ENCODE peak calls at places on chromosomes 4 and X, in four cellular contexts. One of them, this sample, is unnamed.

GRCh38 chr4:181234951-181235350 is 1008.3 kb upstream of the TENM3 start:
- DNase-seq in A549: no peak
- DNase-seq in GM12878: no peak
- DNase-seq in HepG2: peak; percentile 4
- DNase-seq in this sample: no peak

GRCh38 chr4:179530953-179531352 is 2088.7 kb upstream of the AGA start:
- DNase-seq in GM12878: no peak
- DNase-seq in A549: no peak
- DNase-seq in HepG2: no peak
- DNase-seq in this sample: no peak

GRCh38 chr4:157096439-157096838 is 20.5 kb downstream of the GLRB start:
- DNase-seq in HepG2: no peak
- DNase-seq in GM12878: no peak
- DNase-seq in A549: no peak
- DNase-seq in this sample: no peak

GRCh38 chr4:186792994-186793393 is 69.3 kb upstream of the FAT1 start:
- DNase-seq in HepG2: no peak
- DNase-seq in A549: no peak
- DNase-seq in GM12878: no peak
- DNase-seq in this sample: no peak

GRCh38 chr4:22850055-22850454 is 157.3 kb downstream of the GBA3 start:
- DNase-seq in HepG2: no peak
- DNase-seq in GM12878: no peak
- DNase-seq in A549: no peak
- DNase-seq in this sample: no peak

GRCh38 chr4:26028793-26029511 is 114.9 kb downstream of the SMIM20 start:
- DNase-seq in A549: no peak
- DNase-seq in GM12878: no peak
- DNase-seq in HepG2: peak; percentile 27
- DNase-seq in this sample: peak; percentile 91

GRCh38 chr4:102399021-102399420 is 53.7 kb upstream of the SLC39A8 start:
- DNase-seq in GM12878: no peak
- DNase-seq in HepG2: no peak
- DNase-seq in A549: no peak
- DNase-seq in this sample: no peak

GRCh38 chrX:44244008-44244407 is 99.5 kb downstream of the EFHC2 start:
- DNase-seq in GM12878: no peak
- DNase-seq in A549: no peak
- DNase-seq in HepG2: no peak
- DNase-seq in this sample: no peak

GRCh38 chr4:173025131-173025530 is 143.5 kb upstream of the GALNT7 start:
- DNase-seq in GM12878: peak; percentile 16
- DNase-seq in A549: peak; percentile 35
- DNase-seq in HepG2: peak; percentile 38
- DNase-seq in this sample: peak; percentile 60

GRCh38 chrX:11064276-11064675 is 46.9 kb upstream of the HCCS start:
- DNase-seq in A549: no peak
- DNase-seq in GM12878: no peak
- DNase-seq in HepG2: no peak
- DNase-seq in this sample: no peak

GRCh38 chr4:170011921-170012628 is 14.1 kb downstream of the MFAP3L start:
- DNase-seq in A549: no peak
- DNase-seq in GM12878: no peak
- DNase-seq in HepG2: no peak
- DNase-seq in this sample: peak; percentile 23

GRCh38 chr4:73417973-73418372 is 13.9 kb downstream of the ALB start:
- DNase-seq in A549: no peak
- DNase-seq in GM12878: no peak
- DNase-seq in HepG2: no peak
- DNase-seq in this sample: no peak

GRCh38 chr4:147640331-147640730 is 23.1 kb downstream of the TMEM184C start:
- DNase-seq in HepG2: no peak
- DNase-seq in A549: no peak
- DNase-seq in GM12878: no peak
- DNase-seq in this sample: no peak

GRCh38 chr4:45629717-45630116 is 494.1 kb downstream of the GABRG1 start:
- DNase-seq in HepG2: no peak
- DNase-seq in GM12878: no peak
- DNase-seq in A549: no peak
- DNase-seq in this sample: no peak

GRCh38 chrX:45233541-45233940 is 32.9 kb upstream of the DIPK2B start:
- DNase-seq in HepG2: no peak
- DNase-seq in A549: no peak
- DNase-seq in GM12878: no peak
- DNase-seq in this sample: no peak

GRCh38 chr4:121938282-121939092 is 13.4 kb downstream of the TRPC3 start:
- DNase-seq in A549: no peak
- DNase-seq in HepG2: peak; percentile 12
- DNase-seq in GM12878: no peak
- DNase-seq in this sample: no peak

GRCh38 chrX:12426420-12426819 is 288.1 kb downstream of the FRMPD4 start:
- DNase-seq in GM12878: no peak
- DNase-seq in A549: no peak
- DNase-seq in HepG2: no peak
- DNase-seq in this sample: no peak

GRCh38 chrX:70033348-70033747 is 16.4 kb downstream of the AWAT2 start:
- DNase-seq in A549: peak; percentile 17
- DNase-seq in GM12878: no peak
- DNase-seq in HepG2: peak; percentile 3
- DNase-seq in this sample: no peak

GRCh38 chr4:5568336-5568735 is 140.0 kb downstream of the EVC2 start:
- DNase-seq in GM12878: no peak
- DNase-seq in A549: no peak
- DNase-seq in HepG2: no peak
- DNase-seq in this sample: no peak

GRCh38 chr4:98928131-98928504 is 815 bp downstream of the EIF4E start:
- DNase-seq in GM12878: no peak
- DNase-seq in A549: peak; percentile 67
- DNase-seq in HepG2: peak; percentile 76
- DNase-seq in this sample: peak; percentile 66
- TF ChIP-seq POLR2A in GM12878: peak; percentile 64
- TF ChIP-seq POLR2A in A549: peak; percentile 50
- TF ChIP-seq POLR2A in HepG2: peak; percentile 92
- TF ChIP-seq POLR2A in this sample: peak; percentile 52

GRCh38 chr4:171880136-171880535 is 66.9 kb downstream of the GALNTL6 start:
- DNase-seq in A549: peak; percentile 1
- DNase-seq in HepG2: no peak
- DNase-seq in GM12878: no peak
- DNase-seq in this sample: no peak
- TF ChIP-seq CHD2 in A549: no peak
- TF ChIP-seq CHD2 in HepG2: no peak
- TF ChIP-seq CHD2 in GM12878: no peak
- TF ChIP-seq CHD2 in this sample: no peak

GRCh38 chr4:336099-336892 is 1.3 kb upstream of the ZNF141 start:
- DNase-seq in A549: no peak
- DNase-seq in GM12878: no peak
- DNase-seq in HepG2: no peak
- DNase-seq in this sample: no peak
- TF ChIP-seq POLR2A in A549: no peak
- TF ChIP-seq POLR2A in GM12878: no peak
- TF ChIP-seq POLR2A in HepG2: no peak
- TF ChIP-seq POLR2A in this sample: no peak

GRCh38 chr4:52873191-52873590 is 11.1 kb downstream of the RASL11B start:
- DNase-seq in A549: no peak
- DNase-seq in HepG2: no peak
- DNase-seq in GM12878: no peak
- DNase-seq in this sample: no peak
- TF ChIP-seq CHD2 in A549: no peak
- TF ChIP-seq CHD2 in HepG2: no peak
- TF ChIP-seq CHD2 in GM12878: no peak
- TF ChIP-seq CHD2 in this sample: no peak

GRCh38 chr4:6574747-6575502 is at the start of gene MAN2B2:
- DNase-seq in HepG2: peak; percentile 66
- DNase-seq in A549: peak; percentile 78
- DNase-seq in GM12878: peak; percentile 3
- DNase-seq in this sample: peak; percentile 95
- TF ChIP-seq POLR2A in HepG2: peak; percentile 81
- TF ChIP-seq POLR2A in A549: peak; percentile 85
- TF ChIP-seq POLR2A in GM12878: peak; percentile 97
- TF ChIP-seq POLR2A in this sample: no peak